ENCODE peak calls at places on chromosomes 1 and 21, in five cellular contexts. M, D, S, J and W are unnamed samples. For H3K4me1, the result is how much of the 10 kb centered on the place peaks cover.

GRCh38 chr1:10495942-10496341 is 21.2 kb downstream of the PEX14 start:
- DNase-seq in M (no peak), D (no peak), S (no peak), J (no peak), W (peak)

GRCh38 chr1:38152351-38153082 is 105.9 kb upstream of the POU3F1 start:
- DNase-seq in M (no peak), D (no peak), S (peak), J (no peak), W (no peak)

GRCh38 chr21:38134084-38134873 is 122.5 kb upstream of the KCNJ15 start:
- DNase-seq in M (no peak), D (no peak), S (no peak), J (no peak), W (no peak)

GRCh38 chr21:42313501-42313969 is 1.7 kb downstream of the TFF3 start:
- DNase-seq in M (no peak), D (no peak), S (no peak), J (no peak), W (no peak)

GRCh38 chr1:161506336-161507223 is 1.3 kb downstream of the FCGR2A start:
- DNase-seq in M (peak), D (peak), S (peak), J (peak), W (no peak)

GRCh38 chr1:245406426-245406825 is 251.6 kb downstream of the KIF26B start:
- DNase-seq in M (no peak), D (no peak), S (no peak), J (no peak), W (no peak)

GRCh38 chr1:206506405-206506802 is 927 bp upstream of the RASSF5 start:
- DNase-seq in M (no peak), D (no peak), S (no peak), J (no peak), W (no peak)

GRCh38 chr1:2543543-2544092 is 12.6 kb upstream of the TNFRSF14 start:
- DNase-seq in M (no peak), D (no peak), S (peak), J (no peak), W (no peak)

GRCh38 chr21:31860851-31861250 is 12.0 kb upstream of the HUNK start:
- DNase-seq in M (no peak), D (no peak), S (no peak), J (no peak), W (no peak)

GRCh38 chr1:113978863-113979702 is at the start of gene OLFML3:
- DNase-seq in M (peak), D (peak), S (peak), J (peak), W (peak)

GRCh38 chr1:113982955-113983742 is 3.9 kb downstream of the OLFML3 start:
- DNase-seq in M (no peak), D (no peak), S (no peak), J (no peak), W (no peak)

GRCh38 chr1:113981962-113982931 is 3.0 kb downstream of the OLFML3 start:
- DNase-seq in M (peak), D (peak), S (peak), J (peak), W (no peak)

GRCh38 chr1:113976609-113977278 is 2.5 kb upstream of the OLFML3 start:
- DNase-seq in M (no peak), D (peak), S (peak), J (peak), W (no peak)

GRCh38 chr1:113980120-113980519 is 846 bp downstream of the OLFML3 start:
- DNase-seq in M (peak), D (peak), S (peak), J (peak), W (no peak)
- H3K4me3 ChIP-seq in M (peak), D (no peak), S (peak), J (peak), W (no peak)

GRCh38 chr1:14780271-14780670 is 181.8 kb downstream of the KAZN start:
- DNase-seq in M (no peak), D (peak), S (no peak), J (no peak), W (no peak)
- H3K4me1 ChIP-seq in M (under half), D (under half), S (under half), J (under half), W (under half)

GRCh38 chr1:54327386-54328116 is 78.6 kb downstream of the SSBP3 start:
- DNase-seq in M (no peak), D (no peak), S (no peak), J (no peak), W (no peak)

GRCh38 chr1:54324031-54324654 is 82.1 kb downstream of the SSBP3 start:
- DNase-seq in M (peak), D (peak), S (no peak), J (peak), W (no peak)

GRCh38 chr1:54324750-54325704 is 81.2 kb downstream of the SSBP3 start:
- DNase-seq in M (no peak), D (peak), S (peak), J (no peak), W (no peak)

GRCh38 chr1:54326577-54327385 is 79.4 kb downstream of the SSBP3 start:
- DNase-seq in M (no peak), D (no peak), S (no peak), J (no peak), W (no peak)

GRCh38 chr1:54325705-54326461 is 80.3 kb downstream of the SSBP3 start:
- DNase-seq in M (no peak), D (no peak), S (no peak), J (peak), W (no peak)
- H3K27ac ChIP-seq in M (peak), D (peak), S (peak), J (peak), W (no peak)

DNA sequence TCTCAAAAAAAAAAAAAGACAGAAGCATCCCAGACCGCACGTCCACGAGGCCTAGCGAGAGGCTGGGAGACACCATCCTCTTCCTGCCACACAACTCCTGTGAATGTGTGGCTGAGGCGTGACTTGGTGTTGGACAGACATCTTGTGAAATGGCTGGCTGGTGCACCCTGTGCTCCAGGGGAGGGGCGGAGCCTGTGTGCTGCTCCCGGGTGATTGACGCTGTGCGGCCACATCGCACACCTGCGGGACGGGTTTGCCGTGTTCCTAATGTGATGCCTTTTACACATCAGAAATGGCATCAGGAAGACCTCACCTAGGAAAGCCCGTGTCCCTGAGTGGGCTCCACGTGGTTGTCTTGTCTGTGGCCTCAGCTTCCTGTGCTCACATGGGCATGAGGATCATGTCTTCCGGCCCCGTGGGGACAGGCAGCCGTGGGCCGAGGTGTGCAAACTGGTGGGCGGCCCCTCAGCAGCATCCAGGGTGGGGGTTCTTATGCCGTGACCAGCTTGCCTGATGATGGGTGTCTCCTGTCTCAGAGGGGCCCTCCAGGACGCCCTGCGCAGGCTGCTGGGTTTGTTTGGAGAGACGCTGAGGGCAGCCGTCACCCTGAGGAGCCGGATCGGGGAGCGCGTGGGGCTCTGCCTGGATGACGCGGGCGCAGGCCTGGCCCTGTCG is 64.4 kb downstream of the PCNT start:
- DNase-seq in M (no peak), D (no peak), S (no peak), J (no peak), W (no peak)
- H3K4me3 ChIP-seq in M (no peak), D (no peak), S (no peak), J (no peak), W (no peak)

GRCh38 chr21:43361127-43361492 is 65.8 kb downstream of the SIK1 start:
- DNase-seq in M (peak), D (no peak), S (peak), J (peak), W (peak)

GRCh38 chr21:43362306-43362927 is 64.5 kb downstream of the SIK1 start:
- DNase-seq in M (peak), D (peak), S (peak), J (peak), W (peak)

GRCh38 chr21:43361493-43362296 is 65.2 kb downstream of the SIK1 start:
- DNase-seq in M (peak), D (peak), S (peak), J (peak), W (peak)

GRCh38 chr21:43359081-43359822 is 67.7 kb downstream of the SIK1 start:
- DNase-seq in M (no peak), D (no peak), S (no peak), J (no peak), W (no peak)

GRCh38 chr21:43360441-43361126 is 66.3 kb downstream of the SIK1 start:
- DNase-seq in M (no peak), D (no peak), S (no peak), J (no peak), W (no peak)
- H3K4me1 ChIP-seq in M (under half), D (under half), S (under half), J (under half), W (under half)

GRCh38 chr1:50979964-50980363 is 9.9 kb downstream of the CDKN2C start:
- DNase-seq in M (no peak), D (no peak), S (no peak), J (no peak), W (no peak)
- H3K27ac ChIP-seq in M (peak), D (no peak), S (no peak), J (peak), W (no peak)

DNA sequence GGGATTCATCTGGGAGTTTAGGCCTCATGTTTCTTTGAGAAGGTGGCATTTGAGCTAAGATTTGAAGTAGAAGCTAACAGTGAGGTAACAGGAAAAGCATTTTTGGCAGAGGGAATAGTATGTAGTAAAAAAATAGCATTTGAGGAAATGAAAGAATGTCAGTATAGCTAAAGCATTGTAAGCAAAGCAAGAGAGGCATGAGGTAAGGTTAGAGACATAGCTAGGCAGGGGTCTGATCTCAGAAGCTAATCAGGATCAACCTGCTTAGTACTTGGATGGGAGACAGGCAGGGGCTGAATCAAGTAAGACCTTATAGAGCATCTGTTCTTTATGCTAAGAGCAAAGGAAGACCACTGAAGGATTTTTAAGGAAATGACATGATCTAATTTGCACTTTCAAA is 4.0 kb downstream of the POLR3C start:
- DNase-seq in M (no peak), D (no peak), S (no peak), J (no peak), W (no peak)
- H3K4me3 ChIP-seq in M (no peak), D (no peak), S (no peak), J (no peak), W (no peak)

GRCh38 chr1:110877776-110878175 is 4.8 kb downstream of the CD53 start:
- DNase-seq in M (no peak), D (no peak), S (no peak), J (no peak), W (no peak)
- H3K4me1 ChIP-seq in M (under half), D (under half), S (under half), J (under half), W (half or more)

GRCh38 chr1:42163536-42164503 is 725 bp downstream of the GUCA2A start:
- DNase-seq in M (no peak), D (no peak), S (no peak), J (no peak), W (no peak)
- H3K27ac ChIP-seq in M (peak), D (no peak), S (no peak), J (no peak), W (no peak)

DNA sequence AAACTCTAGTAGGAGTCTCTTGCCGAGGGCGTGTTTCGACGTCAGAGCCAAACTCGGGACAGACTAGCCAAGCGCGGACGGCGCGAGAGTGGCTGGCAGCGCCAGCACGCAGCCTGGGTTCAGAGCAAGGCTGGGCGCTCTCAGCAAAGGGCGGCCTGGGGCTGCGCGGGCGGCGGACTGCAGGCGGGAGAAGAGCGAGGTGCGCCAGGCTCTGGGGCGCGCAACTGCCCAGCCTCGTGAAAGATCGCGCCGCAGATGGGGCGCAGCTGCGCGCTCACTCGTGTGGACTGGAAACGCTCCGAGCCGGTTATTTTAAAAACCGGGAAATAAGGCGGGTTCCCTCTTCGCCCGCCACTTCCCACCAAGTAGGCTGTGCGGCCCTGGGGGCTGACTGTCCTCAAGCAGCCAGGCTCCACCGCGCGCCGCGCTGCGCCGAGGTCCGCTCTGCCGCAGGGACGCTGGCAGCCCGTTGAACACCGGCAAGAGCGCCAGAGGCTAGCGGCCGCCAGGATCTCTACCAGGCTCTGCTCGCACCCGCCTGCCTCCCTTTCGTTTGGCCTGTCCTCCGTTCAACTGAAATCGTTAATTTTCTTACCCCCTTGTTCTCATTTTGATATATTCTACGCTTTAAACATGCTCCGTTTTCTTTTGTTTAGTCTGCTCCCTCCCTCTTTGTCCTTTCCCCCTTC is 2.4 kb downstream of the ALX3 start:
- DNase-seq in M (no peak), D (no peak), S (no peak), J (no peak), W (peak)
- H3K4me3 ChIP-seq in M (peak), D (no peak), S (no peak), J (peak), W (peak)